ENCODE peak calls at places on chromosome 9, in six cellular contexts. X, K, G, U, W and V are unnamed samples.

GRCh38 chr9:101342595-101342994 is 42.2 kb downstream of the BAAT start:
- DNase-seq in X (no peak), W (no peak), K (no peak), U (no peak), G (no peak), V (no peak)

GRCh38 chr9:127886401-127886972 is 9.0 kb upstream of the AK1 start:
- DNase-seq in X (no peak), W (peak), G (peak), U (no peak), K (no peak), V (no peak)

GRCh38 chr9:134962998-134963364 is 45.3 kb upstream of the FCN1 start:
- DNase-seq in X (no peak), W (peak), G (no peak), K (no peak), U (no peak), V (no peak)

GRCh38 chr9:109500421-109500974 is 2.4 kb upstream of the PTPN3 start:
- DNase-seq in K (no peak), W (no peak), X (no peak), G (no peak), U (no peak), V (no peak)

GRCh38 chr9:26181836-26182235 is 503.6 kb upstream of the TUSC1 start:
- DNase-seq in K (no peak), U (no peak), G (no peak), W (no peak), X (no peak), V (no peak)

GRCh38 chr9:129826344-129826743 is 2.4 kb upstream of the TOR1A start:
- DNase-seq in K (no peak), G (no peak), X (no peak), U (no peak), W (no peak), V (peak)

GRCh38 chr9:129669946-129670345 is 4.5 kb downstream of the PRRX2 start:
- DNase-seq in X (no peak), G (no peak), K (no peak), W (no peak), U (no peak), V (peak)

GRCh38 chr9:136359774-136360718 is 3.5 kb downstream of the DNLZ start:
- DNase-seq in K (no peak), U (no peak), X (no peak), G (no peak), W (no peak), V (peak)

GRCh38 chr9:114499528-114499927 is 5.7 kb downstream of the WHRN start:
- DNase-seq in U (no peak), W (no peak), X (no peak), K (no peak), G (no peak), V (no peak)

GRCh38 chr9:103904242-103904641 is 189.9 kb upstream of the SMC2 start:
- DNase-seq in K (no peak), W (no peak), X (no peak), U (no peak), G (no peak), V (no peak)

GRCh38 chr9:134324359-134325095 is 1.7 kb upstream of the RXRA start:
- DNase-seq in W (peak), U (no peak), K (peak), X (peak), G (no peak), V (no peak)

GRCh38 chr9:20280330-20280729 is 342.0 kb downstream of the MLLT3 start:
- DNase-seq in K (no peak), X (no peak), G (no peak), U (no peak), W (no peak), V (no peak)
- TF ChIP-seq CTCF in K (no peak), X (no peak), G (no peak), U (no peak), W (no peak), V (no peak)

DNA sequence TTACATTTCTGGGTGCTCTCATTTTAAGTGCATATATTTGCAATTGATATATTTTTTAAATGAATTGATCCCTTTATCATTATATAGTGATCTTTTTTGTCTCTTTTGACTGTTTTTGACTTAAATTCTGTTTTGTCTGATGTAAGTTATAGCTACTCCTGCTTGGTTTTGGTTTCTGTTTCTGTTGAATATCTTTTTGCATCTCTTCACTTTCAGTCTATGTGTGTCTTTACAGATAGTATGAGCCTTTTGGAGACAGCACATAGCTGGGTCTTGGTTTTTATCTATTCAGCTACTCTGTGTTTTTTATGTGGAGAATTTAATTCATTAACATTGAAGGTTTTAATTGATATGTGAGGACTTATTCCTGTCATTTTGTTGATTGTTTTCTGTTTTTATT is 311.3 kb downstream of the SPATA31D1 start:
- DNase-seq in W (no peak), U (no peak), X (no peak), G (no peak), K (no peak), V (no peak)
- H3K4me3 ChIP-seq in W (no peak), U (no peak), X (no peak), G (no peak), K (no peak), V (no peak)

GRCh38 chr9:112717669-112718331 is at the start of gene INIP:
- DNase-seq in G (peak), K (peak), U (peak), X (peak), W (peak), V (peak)
- TF ChIP-seq CTCF in G (peak), K (peak), U (no peak), X (peak), W (no peak), V (no peak)

DNA sequence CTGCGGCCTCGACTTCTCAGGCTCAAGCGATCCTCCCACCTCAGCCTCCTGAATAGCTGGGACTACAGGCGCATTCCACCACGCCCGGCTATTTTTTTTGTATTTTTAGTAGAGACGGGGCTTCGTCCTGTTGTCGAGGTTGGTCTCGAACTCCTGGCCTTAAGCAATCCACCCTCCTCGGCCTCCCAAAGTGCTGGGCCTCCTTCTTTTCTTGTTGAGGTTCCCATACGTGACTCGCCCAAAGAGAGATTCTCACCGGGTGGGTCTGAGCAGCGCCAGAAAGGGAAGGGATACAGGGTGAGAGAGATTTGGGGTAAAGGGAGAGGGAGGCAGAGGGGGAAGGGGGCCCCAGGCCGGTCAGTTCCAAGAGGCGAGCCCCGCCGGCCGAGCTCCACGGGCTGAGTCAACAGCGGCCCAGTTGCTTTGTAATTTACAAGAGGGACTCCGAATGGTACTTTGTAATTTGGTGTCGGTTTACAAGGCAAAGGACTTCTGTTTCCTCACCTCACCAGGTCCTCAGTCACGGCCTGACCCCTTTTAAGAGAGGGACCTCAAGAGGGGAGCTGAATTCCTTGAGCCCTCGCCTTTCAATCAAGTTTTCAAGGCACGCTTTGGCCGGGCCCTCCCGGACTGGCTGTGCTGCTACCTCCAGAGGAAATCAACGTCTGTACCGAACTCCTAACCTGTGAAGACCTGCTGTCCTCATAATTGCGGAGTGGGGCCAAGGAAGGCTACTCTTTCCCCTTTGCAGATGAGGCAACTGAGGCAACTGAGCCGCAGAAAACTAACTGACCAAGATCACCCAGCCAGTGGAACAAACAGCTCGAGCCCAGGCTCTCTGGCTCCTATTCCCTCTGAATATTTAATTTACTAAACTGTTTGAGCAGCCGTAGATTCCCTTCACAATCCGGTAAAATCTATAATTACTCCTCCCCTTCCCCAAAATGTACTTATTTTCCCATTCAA is 3.2 kb upstream of the DMRT2 start:
- DNase-seq in X (no peak), G (no peak), U (no peak), K (no peak), W (no peak), V (no peak)
- H3K4me3 ChIP-seq in X (peak), G (no peak), U (peak), K (no peak), W (peak), V (no peak)

GRCh38 chr9:80664327-80665210 is 1024.8 kb downstream of the TLE1 start:
- DNase-seq in W (no peak), K (peak), X (no peak), G (peak), U (no peak), V (no peak)
- TF ChIP-seq CTCF in W (no peak), K (no peak), X (no peak), G (no peak), U (no peak), V (no peak)

DNA sequence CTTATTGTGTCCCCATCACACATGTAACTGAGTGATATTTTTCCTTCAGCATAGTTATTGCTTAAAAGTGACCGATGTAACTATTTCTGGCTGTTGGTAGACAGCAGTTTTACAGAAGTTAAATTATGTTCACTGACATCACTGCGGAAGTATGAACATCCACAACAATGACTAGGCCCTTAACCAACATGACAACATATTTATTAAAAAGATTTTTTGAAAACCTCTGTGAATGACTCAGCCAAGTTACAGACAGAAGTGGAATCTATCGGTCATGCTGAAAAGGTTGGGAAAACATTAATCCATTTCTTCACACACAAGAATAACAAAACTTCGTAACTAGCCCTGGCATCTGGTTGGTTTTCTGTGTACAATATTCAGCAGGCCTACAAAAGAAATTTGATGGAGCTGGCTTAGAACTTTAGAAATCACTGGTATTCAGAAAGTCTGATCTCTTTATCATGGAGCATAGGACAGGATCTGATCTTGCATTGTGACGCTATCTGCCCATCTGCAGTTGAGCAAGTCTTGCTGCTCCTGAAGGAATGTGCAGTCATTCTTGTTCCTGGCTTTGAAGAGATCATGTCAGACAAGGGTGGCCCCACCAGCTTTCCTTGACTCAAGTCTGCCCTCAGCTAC is 6.5 kb downstream of the GLIS3 start:
- DNase-seq in K (peak), U (no peak), W (no peak), G (no peak), X (no peak), V (peak)
- H3K4me3 ChIP-seq in K (peak), U (no peak), W (no peak), G (no peak), X (no peak), V (peak)

DNA sequence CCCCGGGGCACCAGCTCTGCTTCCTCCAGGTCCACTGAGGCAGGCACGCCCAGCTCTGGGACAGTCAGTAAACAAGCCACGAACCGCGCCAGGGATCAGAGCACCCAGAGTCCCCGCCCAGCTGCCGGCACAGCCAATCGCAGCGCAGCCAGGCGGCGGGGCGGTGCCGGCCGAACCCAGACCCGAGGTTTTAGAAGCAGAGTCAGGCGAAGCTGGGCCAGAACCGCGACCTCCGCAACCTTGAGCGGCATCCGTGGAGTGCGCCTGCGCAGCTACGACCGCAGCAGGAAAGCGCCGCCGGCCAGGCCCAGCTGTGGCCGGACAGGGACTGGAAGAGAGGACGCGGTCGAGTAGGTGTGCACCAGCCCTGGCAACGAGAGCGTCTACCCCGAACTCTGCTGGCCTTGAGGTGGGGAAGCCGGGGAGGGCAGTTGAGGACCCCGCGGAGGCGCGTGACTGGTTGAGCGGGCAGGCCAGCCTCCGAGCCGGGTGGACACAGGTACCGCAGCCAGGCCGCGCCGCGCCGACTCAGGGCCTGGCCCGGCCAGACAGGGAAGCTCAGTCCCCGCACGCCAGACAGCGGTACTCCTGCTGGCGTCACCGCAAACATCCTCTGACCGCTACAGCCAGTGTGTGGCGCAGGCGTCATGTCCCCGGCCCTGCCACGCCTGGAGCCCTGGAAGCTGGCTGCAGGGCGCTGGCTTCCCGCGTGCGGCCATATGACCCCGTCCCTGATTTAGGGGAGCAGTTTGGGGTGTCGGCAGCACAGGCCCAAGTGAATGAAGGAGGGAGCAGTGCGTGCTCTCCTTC is at the start of gene CTSL:
- DNase-seq in K (peak), U (peak), X (peak), W (peak), G (peak), V (peak)
- TF ChIP-seq CTCF in K (peak), U (no peak), X (peak), W (no peak), G (peak), V (no peak)

GRCh38 chr9:23850242-23851023 is 24.4 kb upstream of the ELAVL2 start:
- DNase-seq in X (no peak), U (no peak), G (peak), K (no peak), W (no peak), V (no peak)
- H3K4me3 ChIP-seq in X (peak), U (no peak), G (peak), K (no peak), W (peak), V (no peak)